ENCODE peak calls at places on chromosomes 1 and 21, in six cellular contexts. U is body of pancreas, I is aorta, W is breast epithelium, V is AG04450, F is cardiac muscle cell. M is an unnamed sample.

GRCh38 chr1:56330400-56331026 is 248.8 kb downstream of the PLPP3 start:
- DNase-seq in U (no peak), I (no peak), W (no peak), V (peak; percentile 48), F (peak; percentile 63), M (peak; percentile 71)

GRCh38 chr1:99673285-99673684 is 27.4 kb downstream of the PALMD start:
- DNase-seq in U (no peak), I (no peak), W (no peak), V (no peak), F (no peak), M (no peak)

GRCh38 chr1:210143465-210144062 is 89.0 kb upstream of the SERTAD4 start:
- DNase-seq in U (peak; percentile 73), I (peak; percentile 90), W (peak; percentile 72), V (peak; percentile 51), F (peak; percentile 82), M (peak; percentile 73)

GRCh38 chr21:33021667-33022066 is 4.1 kb upstream of the OLIG2 start:
- DNase-seq in U (no peak), I (no peak), W (no peak), V (no peak), F (no peak), M (no peak)

GRCh38 chr1:211474426-211474825 is 17.5 kb downstream of the RD3 start:
- DNase-seq in U (no peak), I (no peak), W (no peak), V (no peak), F (peak; percentile 28), M (peak; percentile 7)

GRCh38 chr1:113058861-113059441 is 14.0 kb upstream of the LRIG2 start:
- DNase-seq in U (no peak), I (no peak), W (no peak), V (no peak), F (no peak), M (no peak)

GRCh38 chr1:90724926-90725325 is 7.8 kb upstream of the BARHL2 start:
- DNase-seq in U (no peak), I (no peak), W (no peak), V (no peak), F (no peak), M (no peak)

GRCh38 chr21:17780539-17780938 is 38.6 kb downstream of the C21orf91 start:
- DNase-seq in U (no peak), I (no peak), W (no peak), V (no peak), F (no peak), M (no peak)

GRCh38 chr21:27759091-27759659 is 792.3 kb upstream of the ADAMTS5 start:
- DNase-seq in U (peak; percentile 39), I (peak; percentile 72), W (no peak), V (no peak), F (no peak), M (no peak)

DNA sequence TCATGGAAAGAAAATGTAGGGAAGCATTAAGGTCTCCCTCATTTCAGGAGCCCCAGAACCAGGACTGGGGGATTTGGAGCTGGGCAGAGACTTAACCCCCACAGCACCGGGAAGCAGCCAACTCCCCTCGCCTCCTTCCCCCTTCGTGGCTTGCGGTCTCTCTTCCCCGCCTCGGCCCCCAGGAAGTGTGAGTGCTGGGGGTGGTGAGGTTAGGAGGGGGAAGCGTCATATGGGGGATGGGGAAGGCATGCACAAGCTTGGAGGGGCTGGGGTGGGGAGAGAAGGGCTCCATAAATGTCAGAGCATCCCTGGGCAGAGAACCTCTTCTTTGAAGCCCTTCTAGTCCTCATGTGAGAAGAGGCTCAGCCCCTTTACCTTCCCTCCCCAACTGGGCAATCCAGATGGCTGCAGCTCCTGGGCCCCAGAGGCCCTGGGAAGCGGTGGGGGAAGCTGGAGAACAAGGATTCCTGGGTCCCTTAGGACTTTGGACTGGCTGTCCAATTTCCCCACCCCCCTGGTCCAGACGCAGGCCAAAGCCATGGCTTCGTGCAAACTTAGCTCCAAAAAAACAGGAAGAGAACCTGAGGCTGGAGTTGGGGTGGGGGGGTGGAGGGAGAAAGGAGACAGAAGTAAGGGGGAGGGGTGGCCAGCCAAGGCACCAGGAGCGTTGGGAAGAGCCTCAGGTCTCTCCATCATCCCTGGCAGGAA is 7.8 kb downstream of the ZBTB7B start:
- DNase-seq in U (no peak), I (no peak), W (no peak), V (no peak), F (no peak), M (no peak)
- H3K4me3 ChIP-seq in U (no peak overlapping the region), I (no peak overlapping the region), W (peak overlapping the region; percentile 73), V (no peak overlapping the region), F (no peak overlapping the region), M (no peak overlapping the region)

DNA sequence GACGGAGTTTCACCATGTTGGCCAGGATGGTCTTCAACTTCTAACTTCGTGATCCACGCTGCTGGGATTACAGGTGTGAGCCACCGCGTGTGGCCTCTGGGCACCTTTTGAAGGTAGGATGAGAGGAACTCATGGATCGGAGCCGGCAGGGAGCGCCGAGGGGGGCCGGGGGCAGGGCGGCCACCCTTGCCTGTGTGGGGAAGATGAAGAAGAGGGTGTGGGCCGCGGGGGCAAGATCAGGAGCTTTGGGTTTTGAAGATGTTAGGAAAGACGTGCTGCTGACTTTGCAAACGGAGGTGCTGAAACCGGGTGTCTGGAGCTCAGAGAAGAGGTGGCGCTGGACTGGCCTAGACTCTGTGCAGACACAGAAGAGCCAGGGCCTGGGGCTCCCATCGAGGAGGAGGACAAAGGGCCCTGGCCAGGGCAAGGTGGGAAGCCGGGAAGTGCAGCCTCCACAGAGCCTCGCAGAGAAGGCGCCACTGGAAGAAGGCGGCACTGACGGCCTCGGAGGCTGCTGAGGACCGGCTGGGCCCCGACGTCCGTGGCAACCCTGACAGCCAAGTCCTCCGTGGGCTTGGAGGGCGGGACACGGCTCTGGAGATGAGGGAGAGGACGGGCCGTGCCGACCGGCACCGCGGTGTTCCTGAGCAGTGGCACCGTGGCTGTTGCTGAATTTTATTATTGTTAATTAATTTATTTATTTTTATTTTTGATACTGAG is 13.7 kb downstream of the RNF223 start:
- DNase-seq in U (no peak), I (no peak), W (no peak), V (no peak), F (no peak), M (no peak)
- H3K4me3 ChIP-seq in U (no peak overlapping the region), I (no peak overlapping the region), W (peak overlapping the region; percentile 71), V (no peak overlapping the region), F (no peak overlapping the region), M (no peak overlapping the region)

GRCh38 chr1:31548899-31549806 is 27.2 kb upstream of the TINAGL1 start:
- DNase-seq in U (peak; percentile 93), I (peak; percentile 91), W (peak; percentile 95), V (peak; percentile 70), F (peak; percentile 92), M (peak; percentile 84)
- H3K4me3 ChIP-seq in U (no peak overlapping the region), I (no peak overlapping the region), W (peak overlapping the region; percentile 45), V (peak overlapping the region; percentile 49), F (no peak overlapping the region), M (peak overlapping the region; percentile 28)

DNA sequence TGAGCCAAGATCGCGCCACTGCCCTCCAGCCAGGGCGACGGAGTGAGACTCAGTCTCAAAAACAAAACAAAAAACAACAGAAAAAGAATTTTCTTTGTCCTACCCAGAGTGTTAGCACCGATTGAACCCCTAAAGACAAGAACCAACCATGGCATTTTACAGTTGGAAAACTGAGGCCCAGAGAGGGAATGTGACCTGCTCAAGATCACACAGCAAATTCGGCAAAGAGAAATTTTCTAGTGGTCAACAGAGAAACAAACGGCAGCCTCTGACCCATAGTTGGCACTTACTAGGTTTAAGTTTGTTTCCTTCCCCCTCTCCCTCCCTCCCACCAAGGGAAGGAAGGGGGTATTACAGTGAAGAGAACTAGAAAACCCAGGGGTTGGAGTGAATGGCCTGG is 20.5 kb upstream of the ACTL8 start:
- DNase-seq in U (no peak), I (no peak), W (no peak), V (no peak), F (no peak), M (no peak)
- H3K4me3 ChIP-seq in U (no peak overlapping the region), I (no peak overlapping the region), W (no peak overlapping the region), V (no peak overlapping the region), F (no peak overlapping the region), M (no peak overlapping the region)

GRCh38 chr1:22056043-22056442 is 3.5 kb downstream of the CDC42 start:
- DNase-seq in U (no peak), I (no peak), W (no peak), V (no peak), F (no peak), M (peak; percentile 28)
- H3K4me3 ChIP-seq in U (no peak overlapping the region), I (no peak overlapping the region), W (no peak overlapping the region), V (no peak overlapping the region), F (no peak overlapping the region), M (no peak overlapping the region)

GRCh38 chr1:155859881-155860841 is 794 bp downstream of the SYT11 start:
- DNase-seq in U (peak; percentile 48), I (peak; percentile 96), W (no peak), V (peak; percentile 74), F (peak; percentile 89), M (peak; percentile 74)

GRCh38 chr1:155859234-155859829 is at the start of gene SYT11:
- DNase-seq in U (peak; percentile 95), I (peak; percentile 98), W (peak; percentile 93), V (peak; percentile 86), F (peak; percentile 97), M (peak; percentile 93)

GRCh38 chr1:155864393-155864792 is 5.0 kb downstream of the SYT11 start:
- DNase-seq in U (no peak), I (no peak), W (no peak), V (no peak), F (no peak), M (peak; percentile 55)

GRCh38 chr1:155858805-155859233 is 548 bp upstream of the SYT11 start:
- DNase-seq in U (no peak), I (no peak), W (no peak), V (no peak), F (peak; percentile 68), M (peak; percentile 78)

GRCh38 chr1:155860939-155861496 is 1.7 kb downstream of the SYT11 start:
- DNase-seq in U (no peak), I (no peak), W (no peak), V (no peak), F (no peak), M (no peak)
- H3K4me3 ChIP-seq in U (no peak overlapping the region), I (peak overlapping the region; percentile 10), W (peak overlapping the region; percentile 64), V (peak overlapping the region; percentile 64), F (no peak overlapping the region), M (peak overlapping the region; percentile 65)

DNA sequence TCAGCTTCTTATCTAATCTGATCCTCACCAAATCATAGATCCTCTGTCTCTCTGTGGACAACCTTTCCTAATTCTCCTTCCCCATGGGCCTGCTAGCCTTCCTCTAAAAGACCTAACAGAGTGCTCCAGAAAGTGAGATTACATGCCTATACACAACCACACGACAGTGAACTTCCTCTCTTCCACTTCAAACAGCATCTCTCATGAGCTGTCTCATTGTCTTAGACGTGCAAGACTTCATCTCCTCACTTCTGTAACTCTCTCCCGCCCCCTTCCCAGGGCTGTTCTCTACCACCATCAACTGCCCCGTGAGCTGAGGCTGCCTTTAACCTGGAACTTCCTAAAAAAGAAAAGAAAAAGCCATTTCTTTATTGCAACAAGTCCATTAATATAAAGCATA is 14.1 kb upstream of the A3GALT2 start:
- DNase-seq in U (no peak), I (no peak), W (no peak), V (no peak), F (peak; percentile 47), M (no peak)
- H3K4me3 ChIP-seq in U (no peak overlapping the region), I (no peak overlapping the region), W (peak overlapping the region; percentile 48), V (no peak overlapping the region), F (no peak overlapping the region), M (no peak overlapping the region)

M was measured in fibroblast of mammary gland.